ENCODE peak calls at places on chromosomes 1 and 21, in eight cellular contexts. One of them, this sample, is unnamed.

GRCh38 chr1:183029591-183030000 is 6.4 kb downstream of the LAMC1 start:
- DNase-seq in A549: no peak
- DNase-seq in heart left ventricle: no peak
- DNase-seq in uterus: no peak
- DNase-seq in tibial nerve: no peak
- DNase-seq in fibroblast of lung: peak; percentile 24
- DNase-seq in coronary artery: no peak
- DNase-seq in AG04450: no peak
- DNase-seq in this sample: no peak

GRCh38 chr1:8989821-8990220 is 36.4 kb downstream of the SLC2A7 start:
- DNase-seq in A549: no peak
- DNase-seq in heart left ventricle: no peak
- DNase-seq in uterus: no peak
- DNase-seq in tibial nerve: no peak
- DNase-seq in fibroblast of lung: no peak
- DNase-seq in coronary artery: no peak
- DNase-seq in AG04450: no peak
- DNase-seq in this sample: no peak

GRCh38 chr1:223844521-223844961 is 1.2 kb downstream of the TP53BP2 start:
- DNase-seq in A549: no peak
- DNase-seq in heart left ventricle: no peak
- DNase-seq in uterus: no peak
- DNase-seq in tibial nerve: no peak
- DNase-seq in fibroblast of lung: no peak
- DNase-seq in coronary artery: no peak
- DNase-seq in AG04450: no peak
- DNase-seq in this sample: no peak

GRCh38 chr1:22402336-22403053 is 49.2 kb upstream of the ZBTB40 start:
- DNase-seq in A549: no peak
- DNase-seq in heart left ventricle: no peak
- DNase-seq in uterus: no peak
- DNase-seq in tibial nerve: no peak
- DNase-seq in fibroblast of lung: no peak
- DNase-seq in coronary artery: no peak
- DNase-seq in AG04450: no peak
- DNase-seq in this sample: no peak

GRCh38 chr21:25506887-25507286 is 100.4 kb downstream of the MRPL39 start:
- DNase-seq in A549: no peak
- DNase-seq in heart left ventricle: no peak
- DNase-seq in uterus: no peak
- DNase-seq in tibial nerve: no peak
- DNase-seq in fibroblast of lung: peak; percentile 87
- DNase-seq in coronary artery: no peak
- DNase-seq in AG04450: peak; percentile 56
- DNase-seq in this sample: no peak

GRCh38 chr1:20358761-20359263 is 68.1 kb downstream of the VWA5B1 start:
- DNase-seq in A549: no peak
- DNase-seq in heart left ventricle: peak; percentile 83
- DNase-seq in uterus: no peak
- DNase-seq in tibial nerve: no peak
- DNase-seq in fibroblast of lung: peak; percentile 95
- DNase-seq in coronary artery: no peak
- DNase-seq in AG04450: peak; percentile 44
- DNase-seq in this sample: peak; percentile 11

GRCh38 chr1:202007703-202008489 is 2.5 kb upstream of the ELF3 start:
- DNase-seq in A549: no peak
- DNase-seq in heart left ventricle: no peak
- DNase-seq in uterus: no peak
- DNase-seq in tibial nerve: no peak
- DNase-seq in fibroblast of lung: no peak
- DNase-seq in coronary artery: no peak
- DNase-seq in AG04450: no peak
- DNase-seq in this sample: no peak

GRCh38 chr1:172373864-172374263 is 46.6 kb upstream of the C1orf105 start:
- DNase-seq in A549: no peak
- DNase-seq in heart left ventricle: no peak
- DNase-seq in uterus: no peak
- DNase-seq in tibial nerve: no peak
- DNase-seq in fibroblast of lung: peak; percentile 34
- DNase-seq in coronary artery: no peak
- DNase-seq in AG04450: no peak
- DNase-seq in this sample: no peak

GRCh38 chr1:152543808-152544207 is 22.8 kb downstream of the LCE3E start:
- DNase-seq in A549: peak; percentile 37
- DNase-seq in heart left ventricle: no peak
- DNase-seq in uterus: no peak
- DNase-seq in tibial nerve: no peak
- DNase-seq in fibroblast of lung: no peak
- DNase-seq in coronary artery: no peak
- DNase-seq in AG04450: no peak
- DNase-seq in this sample: peak; percentile 3

GRCh38 chr1:53573522-53573921 is 114.3 kb downstream of the DMRTB1 start:
- DNase-seq in A549: no peak
- DNase-seq in heart left ventricle: no peak
- DNase-seq in uterus: no peak
- DNase-seq in tibial nerve: no peak
- DNase-seq in fibroblast of lung: no peak
- DNase-seq in coronary artery: no peak
- DNase-seq in AG04450: no peak
- DNase-seq in this sample: no peak

GRCh38 chr1:204001166-204001901 is 71.6 kb upstream of the SOX13 start:
- DNase-seq in A549: no peak
- DNase-seq in heart left ventricle: no peak
- DNase-seq in uterus: no peak
- DNase-seq in tibial nerve: no peak
- DNase-seq in fibroblast of lung: no peak
- DNase-seq in coronary artery: no peak
- DNase-seq in AG04450: no peak
- DNase-seq in this sample: no peak

GRCh38 chr1:81492628-81493027 is 308.1 kb upstream of the ADGRL2 start:
- DNase-seq in A549: no peak
- DNase-seq in heart left ventricle: no peak
- DNase-seq in uterus: no peak
- DNase-seq in tibial nerve: no peak
- DNase-seq in fibroblast of lung: no peak
- DNase-seq in coronary artery: no peak
- DNase-seq in AG04450: no peak
- DNase-seq in this sample: no peak
- H3K27ac ChIP-seq in A549: no peak overlapping the region
- H3K27ac ChIP-seq in heart left ventricle: no peak overlapping the region
- H3K27ac ChIP-seq in uterus: no peak overlapping the region
- H3K27ac ChIP-seq in tibial nerve: no peak overlapping the region
- H3K27ac ChIP-seq in fibroblast of lung: no peak overlapping the region
- H3K27ac ChIP-seq in coronary artery: no peak overlapping the region
- H3K27ac ChIP-seq in AG04450: no peak overlapping the region
- H3K27ac ChIP-seq in this sample: no peak overlapping the region

DNA sequence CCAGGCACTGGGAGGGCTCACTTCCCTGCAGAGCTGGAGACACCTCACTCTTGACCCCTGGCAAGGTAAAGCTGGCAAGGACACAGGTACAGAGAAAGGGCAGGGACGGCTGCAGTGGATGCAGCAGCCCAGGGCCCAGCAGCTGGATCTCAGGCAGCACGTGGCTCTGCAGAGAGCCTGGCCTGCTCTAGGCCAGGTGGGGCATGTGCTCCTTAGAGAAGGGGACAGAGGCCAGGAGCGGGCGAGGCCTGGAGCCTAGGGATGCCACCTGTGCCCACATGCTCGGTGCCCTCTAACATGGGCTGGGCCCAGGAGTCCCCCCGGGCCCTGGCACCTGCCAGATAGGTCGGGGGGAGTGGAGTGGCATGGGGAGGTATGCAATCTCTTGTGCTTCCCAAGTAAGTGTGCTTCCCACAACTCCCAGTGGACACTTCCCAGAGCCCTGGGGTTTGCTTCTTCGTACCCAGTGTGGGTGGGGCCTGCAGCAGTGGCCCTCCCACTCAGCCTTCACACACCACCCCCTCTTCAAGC is 30.0 kb downstream of the WNT3A start:
- DNase-seq in A549: no peak
- DNase-seq in heart left ventricle: no peak
- DNase-seq in uterus: no peak
- DNase-seq in tibial nerve: no peak
- DNase-seq in fibroblast of lung: no peak
- DNase-seq in coronary artery: no peak
- DNase-seq in AG04450: no peak
- DNase-seq in this sample: no peak
- H3K4me3 ChIP-seq in A549: no peak overlapping the region
- H3K4me3 ChIP-seq in heart left ventricle: no peak overlapping the region
- H3K4me3 ChIP-seq in uterus: no peak overlapping the region
- H3K4me3 ChIP-seq in tibial nerve: no peak overlapping the region
- H3K4me3 ChIP-seq in fibroblast of lung: no peak overlapping the region
- H3K4me3 ChIP-seq in coronary artery: no peak overlapping the region
- H3K4me3 ChIP-seq in AG04450: no peak overlapping the region
- H3K4me3 ChIP-seq in this sample: no peak overlapping the region

GRCh38 chr1:18325151-18325550 is 155.6 kb upstream of the KLHDC7A start:
- DNase-seq in A549: no peak
- DNase-seq in heart left ventricle: no peak
- DNase-seq in uterus: no peak
- DNase-seq in tibial nerve: no peak
- DNase-seq in fibroblast of lung: no peak
- DNase-seq in coronary artery: no peak
- DNase-seq in AG04450: no peak
- DNase-seq in this sample: no peak

GRCh38 chr1:18323259-18323658 is 157.5 kb upstream of the KLHDC7A start:
- DNase-seq in A549: no peak
- DNase-seq in heart left ventricle: no peak
- DNase-seq in uterus: no peak
- DNase-seq in tibial nerve: no peak
- DNase-seq in fibroblast of lung: no peak
- DNase-seq in coronary artery: no peak
- DNase-seq in AG04450: no peak
- DNase-seq in this sample: no peak

GRCh38 chr1:18322353-18323032 is 158.2 kb upstream of the KLHDC7A start:
- DNase-seq in A549: peak; percentile 36
- DNase-seq in heart left ventricle: no peak
- DNase-seq in uterus: no peak
- DNase-seq in tibial nerve: no peak
- DNase-seq in fibroblast of lung: no peak
- DNase-seq in coronary artery: no peak
- DNase-seq in AG04450: no peak
- DNase-seq in this sample: peak; percentile 45

GRCh38 chr1:18326171-18326950 is 154.4 kb upstream of the KLHDC7A start:
- DNase-seq in A549: no peak
- DNase-seq in heart left ventricle: no peak
- DNase-seq in uterus: no peak
- DNase-seq in tibial nerve: no peak
- DNase-seq in fibroblast of lung: no peak
- DNase-seq in coronary artery: no peak
- DNase-seq in AG04450: no peak
- DNase-seq in this sample: no peak

DNA sequence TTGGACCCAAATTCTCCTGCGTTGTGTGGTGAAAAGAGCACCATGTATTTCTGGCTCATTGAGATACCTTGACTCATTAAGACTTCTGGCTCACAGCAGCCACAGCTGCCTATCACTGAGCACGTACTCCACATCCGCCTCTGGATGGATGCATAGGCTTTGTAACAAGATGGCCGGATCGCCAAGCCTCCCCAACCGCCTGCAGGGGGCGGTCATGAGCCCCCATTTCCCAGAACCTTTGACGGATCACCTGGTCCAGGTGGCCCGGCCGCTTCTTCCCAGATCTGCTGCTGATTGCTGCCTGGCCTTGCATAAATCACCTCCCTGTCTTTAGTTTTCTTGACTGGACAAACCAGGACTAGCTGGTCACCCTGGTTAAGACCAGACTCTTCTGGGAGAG is 156.5 kb upstream of the KLHDC7A start:
- DNase-seq in A549: no peak
- DNase-seq in heart left ventricle: no peak
- DNase-seq in uterus: no peak
- DNase-seq in tibial nerve: no peak
- DNase-seq in fibroblast of lung: no peak
- DNase-seq in coronary artery: no peak
- DNase-seq in AG04450: no peak
- DNase-seq in this sample: no peak
- TF ChIP-seq CTCF in A549: no peak
- TF ChIP-seq CTCF in heart left ventricle: no peak
- TF ChIP-seq CTCF in uterus: no peak
- TF ChIP-seq CTCF in tibial nerve: no peak
- TF ChIP-seq CTCF in fibroblast of lung: no peak
- TF ChIP-seq CTCF in coronary artery: no peak
- TF ChIP-seq CTCF in AG04450: no peak
- TF ChIP-seq CTCF in this sample: peak; percentile 53

GRCh38 chr1:44240802-44241671 is 27.8 kb downstream of the DMAP1 start:
- DNase-seq in A549: no peak
- DNase-seq in heart left ventricle: no peak
- DNase-seq in uterus: no peak
- DNase-seq in tibial nerve: no peak
- DNase-seq in fibroblast of lung: no peak
- DNase-seq in coronary artery: no peak
- DNase-seq in AG04450: no peak
- DNase-seq in this sample: no peak
- H3K27ac ChIP-seq in A549: no peak overlapping the region
- H3K27ac ChIP-seq in heart left ventricle: peak overlapping the region; percentile 67
- H3K27ac ChIP-seq in uterus: peak overlapping the region; percentile 81
- H3K27ac ChIP-seq in tibial nerve: peak overlapping the region; percentile 90
- H3K27ac ChIP-seq in fibroblast of lung: no peak overlapping the region
- H3K27ac ChIP-seq in coronary artery: peak overlapping the region; percentile 91
- H3K27ac ChIP-seq in AG04450: no peak overlapping the region
- H3K27ac ChIP-seq in this sample: peak overlapping the region; percentile 76